ENCODE peak calls at places on chromosomes 6 and 20, in five cellular contexts. K is RWPE1, P is HT1080, S is anterior cingulate cortex, Y is NCI-H187 treated with DMSO at 0.1 percent for 48 hours. C is an unnamed sample.

GRCh38 chr6:53979468-53980067 is 131.7 kb upstream of the MLIP start:
- DNase-seq in K (peak; percentile 34), P (peak; percentile 38), S (no peak), Y (no peak), C (peak; percentile 70)

GRCh38 chr6:120384671-120385070 is 949.6 kb downstream of the TBC1D32 start:
- DNase-seq in K (no peak), P (peak; percentile 51), S (no peak), Y (no peak), C (peak; percentile 33)

GRCh38 chr20:18001131-18001921 is 32.5 kb downstream of the MGME1 start:
- DNase-seq in K (peak; percentile 90), P (peak; percentile 70), S (no peak), Y (no peak), C (peak; percentile 93)

GRCh38 chr6:101069191-101069795 is 188.2 kb upstream of the ASCC3 start:
- DNase-seq in K (peak; percentile 45), P (peak; percentile 34), S (no peak), Y (no peak), C (peak; percentile 43)

GRCh38 chr20:62232764-62233645 is 5.3 kb upstream of the OSBPL2 start:
- DNase-seq in K (no peak), P (no peak), S (peak; percentile 43), Y (no peak), C (no peak)

GRCh38 chr20:63099426-63100267 is 92.9 kb upstream of the BHLHE23 start:
- DNase-seq in K (no peak), P (no peak), S (no peak), Y (no peak), C (no peak)

GRCh38 chr20:13610205-13610604 is 28.5 kb downstream of the TASP1 start:
- DNase-seq in K (no peak), P (no peak), S (no peak), Y (no peak), C (no peak)

GRCh38 chr6:136593748-136594490 is 43.7 kb upstream of the MAP7 start:
- DNase-seq in K (peak; percentile 88), P (peak; percentile 98), S (no peak), Y (no peak), C (peak; percentile 98)

GRCh38 chr6:126480268-126480667 is 140.4 kb downstream of the CENPW start:
- DNase-seq in K (no peak), P (no peak), S (no peak), Y (no peak), C (no peak)

GRCh38 chr6:125338381-125338780 is 36.6 kb upstream of the HDDC2 start:
- DNase-seq in K (no peak), P (no peak), S (no peak), Y (no peak), C (no peak)

GRCh38 chr20:39049148-39049547 is 87.0 kb downstream of the DHX35 start:
- DNase-seq in K (no peak), P (no peak), S (no peak), Y (no peak), C (no peak)

GRCh38 chr6:37693079-37693478 is 4.6 kb downstream of the MDGA1 start:
- DNase-seq in K (no peak), P (no peak), S (no peak), Y (no peak), C (no peak)

GRCh38 chr6:29942275-29943052 is at the start of gene HLA-A:
- DNase-seq in K (peak; percentile 96), P (peak; percentile 85), S (peak; percentile 86), Y (peak; percentile 80), C (peak; percentile 94)

GRCh38 chr20:34824861-34825529 is 456 bp downstream of the NCOA6 start:
- DNase-seq in K (peak; percentile 60), P (no peak), S (peak; percentile 56), Y (no peak), C (peak; percentile 16)

GRCh38 chr20:62879275-62880146 is 17.9 kb upstream of the TCFL5 start:
- DNase-seq in K (no peak), P (no peak), S (no peak), Y (no peak), C (no peak)

GRCh38 chr6:56914791-56915658 is 39.9 kb upstream of the BEND6 start:
- DNase-seq in K (no peak), P (no peak), S (peak; percentile 62), Y (no peak), C (no peak)

GRCh38 chr6:71726121-71726520 is 160.2 kb upstream of the RIMS1 start:
- DNase-seq in K (no peak), P (no peak), S (no peak), Y (no peak), C (no peak)

GRCh38 chr6:138109042-138109997 is 2.1 kb upstream of the PERP start:
- DNase-seq in K (peak; percentile 79), P (peak; percentile 72), S (peak; percentile 11), Y (peak; percentile 63), C (peak; percentile 82)

GRCh38 chr20:24951536-24952047 is 2.5 kb downstream of the CST7 start:
- DNase-seq in K (no peak), P (no peak), S (no peak), Y (no peak), C (no peak)

GRCh38 chr6:170151235-170152110 is 139.4 kb downstream of the DLL1 start:
- DNase-seq in K (no peak), P (no peak), S (no peak), Y (no peak), C (no peak)

GRCh38 chr6:6610031-6610591 is 21.6 kb downstream of the LY86 start:
- DNase-seq in K (no peak), P (no peak), S (no peak), Y (no peak), C (no peak)

GRCh38 chr6:140225587-140226438 is 851.4 kb upstream of the CITED2 start:
- DNase-seq in K (no peak), P (no peak), S (no peak), Y (no peak), C (peak; percentile 84)

GRCh38 chr6:150159757-150160156 is 16.9 kb downstream of the PPP1R14C start:
- DNase-seq in K (no peak), P (no peak), S (no peak), Y (no peak), C (no peak)

GRCh38 chr20:41150664-41151063 is 13.3 kb downstream of the PLCG1 start:
- DNase-seq in K (no peak), P (no peak), S (no peak), Y (no peak), C (no peak)

GRCh38 chr20:43187476-43188233 is 2.1 kb downstream of the PTPRT start:
- DNase-seq in K (peak; percentile 93), P (peak; percentile 48), S (peak; percentile 58), Y (no peak), C (peak; percentile 65)

GRCh38 chr6:158039571-158040050 is 57.9 kb downstream of the SYNJ2 start:
- DNase-seq in K (no peak), P (peak; percentile 78), S (no peak), Y (no peak), C (no peak)

GRCh38 chr6:44737349-44737748 is 349.8 kb downstream of the CDC5L start:
- DNase-seq in K (no peak), P (no peak), S (no peak), Y (no peak), C (no peak)

GRCh38 chr6:22320750-22321149 is 23.9 kb upstream of the PRL start:
- DNase-seq in K (peak; percentile 35), P (peak; percentile 79), S (no peak), Y (no peak), C (peak; percentile 78)

GRCh38 chr6:170186006-170186908 is 104.6 kb downstream of the DLL1 start:
- DNase-seq in K (peak; percentile 24), P (no peak), S (no peak), Y (no peak), C (no peak)

GRCh38 chr6:145096846-145097245 is 638.5 kb downstream of the EPM2A start:
- DNase-seq in K (no peak), P (peak; percentile 5), S (no peak), Y (no peak), C (no peak)

GRCh38 chr6:34181903-34182302 is 36.0 kb upstream of the GRM4 start:
- DNase-seq in K (no peak), P (no peak), S (no peak), Y (no peak), C (no peak)

GRCh38 chr6:28446818-28447511 is 3.7 kb upstream of the ZSCAN23 start:
- DNase-seq in K (no peak), P (no peak), S (peak; percentile 26), Y (no peak), C (peak; percentile 4)

GRCh38 chr6:506508-506907 is 115.0 kb downstream of the IRF4 start:
- DNase-seq in K (no peak), P (no peak), S (no peak), Y (no peak), C (no peak)

GRCh38 chr6:124870611-124871201 is 91.5 kb upstream of the RNF217 start:
- DNase-seq in K (peak; percentile 48), P (peak; percentile 14), S (no peak), Y (no peak), C (peak; percentile 78)

GRCh38 chr6:324116-324728 is 31.9 kb downstream of the DUSP22 start:
- DNase-seq in K (no peak), P (no peak), S (no peak), Y (no peak), C (no peak)

GRCh38 chr6:150898390-150899170 is 33.1 kb downstream of the MTHFD1L start:
- DNase-seq in K (no peak), P (peak; percentile 18), S (no peak), Y (no peak), C (peak; percentile 78)